ENCODE peak calls at places on chromosomes 11 and 22, in five cellular contexts. One of them, this sample, is unnamed.

GRCh38 chr11:130581631-130582030 is 133.2 kb downstream of the ADAMTS15 start:
- DNase-seq in naive thymus-derived CD4-positive, alpha-beta T cell: no peak
- DNase-seq in heart left ventricle: no peak
- DNase-seq in kidney: no peak
- DNase-seq in CD4-positive, alpha-beta T cell: no peak
- DNase-seq in this sample: no peak

GRCh38 chr22:30221121-30221992 is 25.2 kb downstream of the LIF start:
- DNase-seq in naive thymus-derived CD4-positive, alpha-beta T cell: peak; percentile 64
- DNase-seq in heart left ventricle: no peak
- DNase-seq in kidney: no peak
- DNase-seq in CD4-positive, alpha-beta T cell: peak; percentile 34
- DNase-seq in this sample: peak; percentile 61

GRCh38 chr11:10478066-10478465 is 23.0 kb downstream of the AMPD3 start:
- DNase-seq in naive thymus-derived CD4-positive, alpha-beta T cell: no peak
- DNase-seq in heart left ventricle: no peak
- DNase-seq in kidney: no peak
- DNase-seq in CD4-positive, alpha-beta T cell: no peak
- DNase-seq in this sample: no peak

GRCh38 chr22:23238707-23239106 is 58.4 kb downstream of the BCR start:
- DNase-seq in naive thymus-derived CD4-positive, alpha-beta T cell: no peak
- DNase-seq in heart left ventricle: no peak
- DNase-seq in kidney: no peak
- DNase-seq in CD4-positive, alpha-beta T cell: no peak
- DNase-seq in this sample: no peak

GRCh38 chr22:44023404-44024287 is 456 bp upstream of the PARVB start:
- DNase-seq in naive thymus-derived CD4-positive, alpha-beta T cell: no peak
- DNase-seq in heart left ventricle: peak; percentile 76
- DNase-seq in kidney: peak; percentile 87
- DNase-seq in CD4-positive, alpha-beta T cell: no peak
- DNase-seq in this sample: no peak

GRCh38 chr11:114001416-114001815 is 26.5 kb downstream of the HTR3A start:
- DNase-seq in naive thymus-derived CD4-positive, alpha-beta T cell: no peak
- DNase-seq in heart left ventricle: no peak
- DNase-seq in kidney: no peak
- DNase-seq in CD4-positive, alpha-beta T cell: no peak
- DNase-seq in this sample: no peak

GRCh38 chr11:11427185-11427944 is 74.3 kb upstream of the CSNK2A3 start:
- DNase-seq in naive thymus-derived CD4-positive, alpha-beta T cell: no peak
- DNase-seq in heart left ventricle: no peak
- DNase-seq in kidney: no peak
- DNase-seq in CD4-positive, alpha-beta T cell: no peak
- DNase-seq in this sample: no peak

GRCh38 chr11:82930229-82930628 is 28.7 kb downstream of the DDIAS start:
- DNase-seq in naive thymus-derived CD4-positive, alpha-beta T cell: no peak
- DNase-seq in heart left ventricle: no peak
- DNase-seq in kidney: no peak
- DNase-seq in CD4-positive, alpha-beta T cell: no peak
- DNase-seq in this sample: peak; percentile 75

GRCh38 chr11:71489311-71490043 is 36.5 kb downstream of the NADSYN1 start:
- DNase-seq in naive thymus-derived CD4-positive, alpha-beta T cell: no peak
- DNase-seq in heart left ventricle: peak; percentile 22
- DNase-seq in kidney: no peak
- DNase-seq in CD4-positive, alpha-beta T cell: no peak
- DNase-seq in this sample: no peak

GRCh38 chr11:15720460-15720859 is 605.7 kb downstream of the INSC start:
- DNase-seq in naive thymus-derived CD4-positive, alpha-beta T cell: no peak
- DNase-seq in heart left ventricle: no peak
- DNase-seq in kidney: no peak
- DNase-seq in CD4-positive, alpha-beta T cell: no peak
- DNase-seq in this sample: no peak

GRCh38 chr11:113378013-113378412 is 9.6 kb upstream of the ANKK1 start:
- DNase-seq in naive thymus-derived CD4-positive, alpha-beta T cell: no peak
- DNase-seq in heart left ventricle: no peak
- DNase-seq in kidney: no peak
- DNase-seq in CD4-positive, alpha-beta T cell: no peak
- DNase-seq in this sample: no peak

GRCh38 chr11:60307507-60308195 is 19.4 kb upstream of the MS4A6E start:
- DNase-seq in naive thymus-derived CD4-positive, alpha-beta T cell: no peak
- DNase-seq in heart left ventricle: no peak
- DNase-seq in kidney: no peak
- DNase-seq in CD4-positive, alpha-beta T cell: no peak
- DNase-seq in this sample: no peak

GRCh38 chr11:78045851-78046485 is 17.7 kb upstream of the THRSP start:
- DNase-seq in naive thymus-derived CD4-positive, alpha-beta T cell: peak; percentile 86
- DNase-seq in heart left ventricle: peak; percentile 85
- DNase-seq in kidney: peak; percentile 93
- DNase-seq in CD4-positive, alpha-beta T cell: peak; percentile 73
- DNase-seq in this sample: peak; percentile 68

GRCh38 chr11:15163136-15163535 is 48.4 kb downstream of the INSC start:
- DNase-seq in naive thymus-derived CD4-positive, alpha-beta T cell: no peak
- DNase-seq in heart left ventricle: no peak
- DNase-seq in kidney: no peak
- DNase-seq in CD4-positive, alpha-beta T cell: no peak
- DNase-seq in this sample: no peak

GRCh38 chr11:6410695-6411430 is 8.0 kb downstream of the APBB1 start:
- DNase-seq in naive thymus-derived CD4-positive, alpha-beta T cell: no peak
- DNase-seq in heart left ventricle: no peak
- DNase-seq in kidney: no peak
- DNase-seq in CD4-positive, alpha-beta T cell: no peak
- DNase-seq in this sample: no peak

GRCh38 chr22:24433868-24434471 is 6.6 kb downstream of the ADORA2A start:
- DNase-seq in naive thymus-derived CD4-positive, alpha-beta T cell: no peak
- DNase-seq in heart left ventricle: no peak
- DNase-seq in kidney: peak; percentile 79
- DNase-seq in CD4-positive, alpha-beta T cell: no peak
- DNase-seq in this sample: peak; percentile 92

GRCh38 chr22:49997221-49997599 is 15.4 kb downstream of the IL17REL start:
- DNase-seq in naive thymus-derived CD4-positive, alpha-beta T cell: no peak
- DNase-seq in heart left ventricle: no peak
- DNase-seq in kidney: peak; percentile 81
- DNase-seq in CD4-positive, alpha-beta T cell: no peak
- DNase-seq in this sample: no peak

GRCh38 chr11:3645552-3645951 is 624 bp downstream of the ART1 start:
- DNase-seq in naive thymus-derived CD4-positive, alpha-beta T cell: no peak
- DNase-seq in heart left ventricle: no peak
- DNase-seq in kidney: no peak
- DNase-seq in CD4-positive, alpha-beta T cell: no peak
- DNase-seq in this sample: no peak

GRCh38 chr22:36775589-36775965 is 342 bp downstream of the IFT27 start:
- DNase-seq in naive thymus-derived CD4-positive, alpha-beta T cell: peak; percentile 57
- DNase-seq in heart left ventricle: no peak
- DNase-seq in kidney: peak; percentile 81
- DNase-seq in CD4-positive, alpha-beta T cell: peak; percentile 19
- DNase-seq in this sample: peak; percentile 46

GRCh38 chr11:121194731-121195596 is 93.9 kb downstream of the TECTA start:
- DNase-seq in naive thymus-derived CD4-positive, alpha-beta T cell: peak; percentile 63
- DNase-seq in heart left ventricle: peak; percentile 40
- DNase-seq in kidney: no peak
- DNase-seq in CD4-positive, alpha-beta T cell: peak; percentile 46
- DNase-seq in this sample: peak; percentile 74

GRCh38 chr22:24235315-24235714 is 9.6 kb downstream of the GGT5 start:
- DNase-seq in naive thymus-derived CD4-positive, alpha-beta T cell: no peak
- DNase-seq in heart left ventricle: no peak
- DNase-seq in kidney: peak; percentile 58
- DNase-seq in CD4-positive, alpha-beta T cell: no peak
- DNase-seq in this sample: no peak

GRCh38 chr11:1640076-1640946 is 10.7 kb downstream of the KRTAP5-5 start:
- DNase-seq in naive thymus-derived CD4-positive, alpha-beta T cell: peak; percentile 31
- DNase-seq in heart left ventricle: no peak
- DNase-seq in kidney: peak; percentile 71
- DNase-seq in CD4-positive, alpha-beta T cell: no peak
- DNase-seq in this sample: peak; percentile 32

GRCh38 chr11:9662273-9662672 is 1.6 kb upstream of the SWAP70 start:
- DNase-seq in naive thymus-derived CD4-positive, alpha-beta T cell: no peak
- DNase-seq in heart left ventricle: peak; percentile 28
- DNase-seq in kidney: no peak
- DNase-seq in CD4-positive, alpha-beta T cell: no peak
- DNase-seq in this sample: peak; percentile 49

GRCh38 chr11:119482561-119483001 is 59.6 kb upstream of the THY1 start:
- DNase-seq in naive thymus-derived CD4-positive, alpha-beta T cell: no peak
- DNase-seq in heart left ventricle: peak; percentile 15
- DNase-seq in kidney: no peak
- DNase-seq in CD4-positive, alpha-beta T cell: no peak
- DNase-seq in this sample: no peak

GRCh38 chr11:69915151-69915500 is 95.9 kb upstream of the FGF3 start:
- DNase-seq in naive thymus-derived CD4-positive, alpha-beta T cell: no peak
- DNase-seq in heart left ventricle: no peak
- DNase-seq in kidney: no peak
- DNase-seq in CD4-positive, alpha-beta T cell: no peak
- DNase-seq in this sample: no peak

GRCh38 chr11:57781529-57781943 is 19.9 kb downstream of the CTNND1 start:
- DNase-seq in naive thymus-derived CD4-positive, alpha-beta T cell: no peak
- DNase-seq in heart left ventricle: peak; percentile 36
- DNase-seq in kidney: peak; percentile 86
- DNase-seq in CD4-positive, alpha-beta T cell: no peak
- DNase-seq in this sample: no peak

GRCh38 chr11:44557464-44557863 is 8.0 kb upstream of the CD82 start:
- DNase-seq in naive thymus-derived CD4-positive, alpha-beta T cell: no peak
- DNase-seq in heart left ventricle: no peak
- DNase-seq in kidney: no peak
- DNase-seq in CD4-positive, alpha-beta T cell: no peak
- DNase-seq in this sample: peak; percentile 67
- H3K27ac ChIP-seq in naive thymus-derived CD4-positive, alpha-beta T cell: no peak overlapping the region
- H3K27ac ChIP-seq in heart left ventricle: no peak overlapping the region
- H3K27ac ChIP-seq in kidney: no peak overlapping the region
- H3K27ac ChIP-seq in CD4-positive, alpha-beta T cell: no peak overlapping the region
- H3K27ac ChIP-seq in this sample: peak overlapping the region; percentile 44

GRCh38 chr22:46415816-46416536 is 80.5 kb downstream of the TRMU start:
- DNase-seq in naive thymus-derived CD4-positive, alpha-beta T cell: no peak
- DNase-seq in heart left ventricle: no peak
- DNase-seq in kidney: no peak
- DNase-seq in CD4-positive, alpha-beta T cell: no peak
- DNase-seq in this sample: no peak

GRCh38 chr22:46418827-46419226 is 83.3 kb downstream of the TRMU start:
- DNase-seq in naive thymus-derived CD4-positive, alpha-beta T cell: no peak
- DNase-seq in heart left ventricle: no peak
- DNase-seq in kidney: peak; percentile 37
- DNase-seq in CD4-positive, alpha-beta T cell: no peak
- DNase-seq in this sample: no peak

GRCh38 chr22:46416537-46417267 is 81.2 kb downstream of the TRMU start:
- DNase-seq in naive thymus-derived CD4-positive, alpha-beta T cell: no peak
- DNase-seq in heart left ventricle: no peak
- DNase-seq in kidney: no peak
- DNase-seq in CD4-positive, alpha-beta T cell: no peak
- DNase-seq in this sample: no peak

GRCh38 chr22:46417769-46418168 is 82.3 kb downstream of the TRMU start:
- DNase-seq in naive thymus-derived CD4-positive, alpha-beta T cell: no peak
- DNase-seq in heart left ventricle: peak; percentile 40
- DNase-seq in kidney: peak; percentile 26
- DNase-seq in CD4-positive, alpha-beta T cell: no peak
- DNase-seq in this sample: no peak

GRCh38 chr22:46417268-46417580 is 81.7 kb downstream of the TRMU start:
- DNase-seq in naive thymus-derived CD4-positive, alpha-beta T cell: no peak
- DNase-seq in heart left ventricle: no peak
- DNase-seq in kidney: peak; percentile 51
- DNase-seq in CD4-positive, alpha-beta T cell: no peak
- DNase-seq in this sample: no peak
- H3K27ac ChIP-seq in naive thymus-derived CD4-positive, alpha-beta T cell: no peak overlapping the region
- H3K27ac ChIP-seq in heart left ventricle: no peak overlapping the region
- H3K27ac ChIP-seq in kidney: peak overlapping the region; percentile 81
- H3K27ac ChIP-seq in CD4-positive, alpha-beta T cell: no peak overlapping the region
- H3K27ac ChIP-seq in this sample: no peak overlapping the region

DNA sequence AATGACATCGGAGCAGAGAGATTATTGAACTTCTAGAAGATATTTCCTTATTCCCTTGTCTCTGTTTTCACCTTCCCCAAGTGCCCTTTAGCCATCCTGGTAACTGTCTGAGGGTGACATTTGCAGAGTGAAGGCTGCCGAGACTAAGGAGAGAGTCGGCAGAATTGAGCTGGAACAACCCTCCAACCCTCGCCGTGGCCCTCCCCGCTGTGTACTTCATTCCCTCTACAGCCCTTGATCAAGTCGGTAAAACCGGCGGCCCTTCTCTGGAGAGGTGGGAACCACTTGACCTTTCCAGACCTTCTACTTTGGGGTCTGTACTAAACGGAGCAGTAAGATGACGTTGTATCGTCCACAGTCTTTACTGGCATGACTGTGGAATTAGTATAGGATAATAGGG is 26.1 kb downstream of the OR8B12 start:
- DNase-seq in naive thymus-derived CD4-positive, alpha-beta T cell: no peak
- DNase-seq in heart left ventricle: no peak
- DNase-seq in kidney: no peak
- DNase-seq in CD4-positive, alpha-beta T cell: no peak
- DNase-seq in this sample: no peak
- H3K27ac ChIP-seq in naive thymus-derived CD4-positive, alpha-beta T cell: no peak overlapping the region
- H3K27ac ChIP-seq in heart left ventricle: no peak overlapping the region
- H3K27ac ChIP-seq in kidney: no peak overlapping the region
- H3K27ac ChIP-seq in CD4-positive, alpha-beta T cell: no peak overlapping the region
- H3K27ac ChIP-seq in this sample: no peak overlapping the region

GRCh38 chr11:19929655-19930054 is 217.0 kb downstream of the NAV2 start:
- DNase-seq in naive thymus-derived CD4-positive, alpha-beta T cell: no peak
- DNase-seq in heart left ventricle: no peak
- DNase-seq in kidney: no peak
- DNase-seq in CD4-positive, alpha-beta T cell: no peak
- DNase-seq in this sample: no peak
- H3K27ac ChIP-seq in naive thymus-derived CD4-positive, alpha-beta T cell: no peak overlapping the region
- H3K27ac ChIP-seq in heart left ventricle: no peak overlapping the region
- H3K27ac ChIP-seq in kidney: no peak overlapping the region
- H3K27ac ChIP-seq in CD4-positive, alpha-beta T cell: no peak overlapping the region
- H3K27ac ChIP-seq in this sample: no peak overlapping the region

GRCh38 chr11:44389963-44390605 is 80.1 kb upstream of the ALX4 start:
- DNase-seq in naive thymus-derived CD4-positive, alpha-beta T cell: no peak
- DNase-seq in heart left ventricle: no peak
- DNase-seq in kidney: no peak
- DNase-seq in CD4-positive, alpha-beta T cell: no peak
- DNase-seq in this sample: no peak
- H3K27ac ChIP-seq in naive thymus-derived CD4-positive, alpha-beta T cell: no peak overlapping the region
- H3K27ac ChIP-seq in heart left ventricle: no peak overlapping the region
- H3K27ac ChIP-seq in kidney: no peak overlapping the region
- H3K27ac ChIP-seq in CD4-positive, alpha-beta T cell: no peak overlapping the region
- H3K27ac ChIP-seq in this sample: no peak overlapping the region

GRCh38 chr22:39818050-39818449 is 75.5 kb downstream of the ENTHD1 start:
- DNase-seq in naive thymus-derived CD4-positive, alpha-beta T cell: no peak
- DNase-seq in heart left ventricle: no peak
- DNase-seq in kidney: no peak
- DNase-seq in CD4-positive, alpha-beta T cell: no peak
- DNase-seq in this sample: no peak
- H3K27ac ChIP-seq in naive thymus-derived CD4-positive, alpha-beta T cell: no peak overlapping the region
- H3K27ac ChIP-seq in heart left ventricle: no peak overlapping the region
- H3K27ac ChIP-seq in kidney: no peak overlapping the region
- H3K27ac ChIP-seq in CD4-positive, alpha-beta T cell: no peak overlapping the region
- H3K27ac ChIP-seq in this sample: no peak overlapping the region

This sample was measured in OCI-LY7.